ENCODE peak calls at places on chromosomes 11 and 22, in ten cellular contexts. One of them, this sample, is unnamed.

GRCh38 chr11:28566643-28567042 is 458.5 kb downstream of the METTL15 start:
- DNase-seq in PC-3: no peak
- DNase-seq in HCT116: peak; percentile 52
- DNase-seq in hepatocyte: peak; percentile 91
- DNase-seq in GM23248: peak; percentile 99
- DNase-seq in SK-N-SH: peak; percentile 1
- DNase-seq in PC-9: no peak
- DNase-seq in MM.1S: no peak
- DNase-seq in GM23338: peak; percentile 75
- DNase-seq in Karpas-422: no peak
- DNase-seq in this sample: no peak

GRCh38 chr11:23727821-23728220 is 769.0 kb upstream of the LUZP2 start:
- DNase-seq in hepatocyte: peak; percentile 8
- DNase-seq in HCT116: no peak
- DNase-seq in PC-3: peak; percentile 52
- DNase-seq in MM.1S: no peak
- DNase-seq in GM23248: peak; percentile 33
- DNase-seq in GM23338: no peak
- DNase-seq in SK-N-SH: no peak
- DNase-seq in PC-9: no peak
- DNase-seq in Karpas-422: no peak
- DNase-seq in this sample: no peak

GRCh38 chr11:36594316-36594989 is at the start of gene IFTAP:
- DNase-seq in Karpas-422: no peak
- DNase-seq in MM.1S: peak; percentile 21
- DNase-seq in PC-9: peak; percentile 88
- DNase-seq in GM23338: peak; percentile 98
- DNase-seq in GM23248: peak; percentile 93
- DNase-seq in PC-3: peak; percentile 92
- DNase-seq in HCT116: peak; percentile 88
- DNase-seq in SK-N-SH: peak; percentile 75
- DNase-seq in hepatocyte: peak; percentile 88
- DNase-seq in this sample: no peak

GRCh38 chr11:64242920-64243854 is 2.3 kb downstream of the FKBP2 start:
- DNase-seq in Karpas-422: peak; percentile 59
- DNase-seq in GM23248: no peak
- DNase-seq in GM23338: no peak
- DNase-seq in PC-3: no peak
- DNase-seq in MM.1S: no peak
- DNase-seq in SK-N-SH: no peak
- DNase-seq in hepatocyte: no peak
- DNase-seq in HCT116: no peak
- DNase-seq in PC-9: no peak
- DNase-seq in this sample: no peak

GRCh38 chr11:131217313-131218297 is 152.8 kb upstream of the NTM start:
- DNase-seq in PC-3: peak; percentile 64
- DNase-seq in MM.1S: no peak
- DNase-seq in HCT116: no peak
- DNase-seq in hepatocyte: peak; percentile 35
- DNase-seq in GM23248: peak; percentile 54
- DNase-seq in GM23338: peak; percentile 53
- DNase-seq in Karpas-422: peak; percentile 80
- DNase-seq in PC-9: no peak
- DNase-seq in SK-N-SH: no peak
- DNase-seq in this sample: peak; percentile 19

GRCh38 chr11:90805172-90805571 is 582.3 kb upstream of the CHORDC1 start:
- DNase-seq in PC-9: peak; percentile 55
- DNase-seq in GM23248: no peak
- DNase-seq in HCT116: no peak
- DNase-seq in GM23338: peak; percentile 9
- DNase-seq in Karpas-422: no peak
- DNase-seq in MM.1S: no peak
- DNase-seq in PC-3: peak; percentile 72
- DNase-seq in hepatocyte: no peak
- DNase-seq in SK-N-SH: no peak
- DNase-seq in this sample: no peak

GRCh38 chr11:2213384-2213842 is 41.8 kb upstream of the TH start:
- DNase-seq in PC-9: no peak
- DNase-seq in MM.1S: no peak
- DNase-seq in SK-N-SH: peak; percentile 30
- DNase-seq in PC-3: no peak
- DNase-seq in GM23248: no peak
- DNase-seq in Karpas-422: no peak
- DNase-seq in hepatocyte: no peak
- DNase-seq in GM23338: no peak
- DNase-seq in HCT116: no peak
- DNase-seq in this sample: no peak

GRCh38 chr11:62888406-62888805 is 7.7 kb downstream of the SLC3A2 start:
- DNase-seq in Karpas-422: no peak
- DNase-seq in PC-9: no peak
- DNase-seq in GM23338: no peak
- DNase-seq in HCT116: no peak
- DNase-seq in PC-3: no peak
- DNase-seq in hepatocyte: no peak
- DNase-seq in MM.1S: no peak
- DNase-seq in GM23248: no peak
- DNase-seq in SK-N-SH: no peak
- DNase-seq in this sample: no peak

GRCh38 chr11:76480241-76480640 is 35.4 kb downstream of the EMSY start:
- DNase-seq in SK-N-SH: no peak
- DNase-seq in GM23338: no peak
- DNase-seq in PC-3: no peak
- DNase-seq in hepatocyte: no peak
- DNase-seq in PC-9: no peak
- DNase-seq in GM23248: no peak
- DNase-seq in HCT116: no peak
- DNase-seq in MM.1S: no peak
- DNase-seq in Karpas-422: no peak
- DNase-seq in this sample: no peak

GRCh38 chr11:17751558-17751957 is 17.0 kb downstream of the KCNC1 start:
- DNase-seq in PC-9: no peak
- DNase-seq in HCT116: no peak
- DNase-seq in hepatocyte: no peak
- DNase-seq in SK-N-SH: no peak
- DNase-seq in GM23338: no peak
- DNase-seq in PC-3: no peak
- DNase-seq in MM.1S: no peak
- DNase-seq in Karpas-422: no peak
- DNase-seq in GM23248: no peak
- DNase-seq in this sample: no peak

GRCh38 chr11:96187779-96188624 is 155.0 kb downstream of the MAML2 start:
- DNase-seq in SK-N-SH: no peak
- DNase-seq in hepatocyte: peak; percentile 38
- DNase-seq in PC-9: peak; percentile 93
- DNase-seq in PC-3: peak; percentile 92
- DNase-seq in GM23338: no peak
- DNase-seq in HCT116: no peak
- DNase-seq in MM.1S: no peak
- DNase-seq in Karpas-422: no peak
- DNase-seq in GM23248: peak; percentile 95
- DNase-seq in this sample: no peak

GRCh38 chr11:65130631-65131416 is 3.5 kb downstream of the SYVN1 start:
- DNase-seq in Karpas-422: peak; percentile 79
- DNase-seq in HCT116: no peak
- DNase-seq in SK-N-SH: no peak
- DNase-seq in hepatocyte: no peak
- DNase-seq in GM23338: no peak
- DNase-seq in MM.1S: no peak
- DNase-seq in PC-9: no peak
- DNase-seq in PC-3: no peak
- DNase-seq in GM23248: no peak
- DNase-seq in this sample: peak; percentile 73

GRCh38 chr11:17473071-17473744 is 3.4 kb downstream of the ABCC8 start:
- DNase-seq in PC-9: no peak
- DNase-seq in Karpas-422: no peak
- DNase-seq in GM23338: peak; percentile 95
- DNase-seq in GM23248: peak; percentile 5
- DNase-seq in PC-3: peak; percentile 56
- DNase-seq in hepatocyte: peak; percentile 50
- DNase-seq in MM.1S: no peak
- DNase-seq in HCT116: peak; percentile 68
- DNase-seq in SK-N-SH: peak; percentile 72
- DNase-seq in this sample: no peak

GRCh38 chr22:40753114-40753513 is 66.0 kb downstream of the SLC25A17 start:
- DNase-seq in hepatocyte: no peak
- DNase-seq in HCT116: no peak
- DNase-seq in GM23338: no peak
- DNase-seq in GM23248: no peak
- DNase-seq in MM.1S: no peak
- DNase-seq in PC-3: no peak
- DNase-seq in PC-9: no peak
- DNase-seq in Karpas-422: no peak
- DNase-seq in SK-N-SH: no peak
- DNase-seq in this sample: no peak

GRCh38 chr11:72446929-72447753 is 12.8 kb upstream of the CLPB start:
- DNase-seq in HCT116: peak; percentile 69
- DNase-seq in PC-3: peak; percentile 83
- DNase-seq in SK-N-SH: peak; percentile 72
- DNase-seq in PC-9: peak; percentile 74
- DNase-seq in MM.1S: peak; percentile 70
- DNase-seq in GM23338: peak; percentile 79
- DNase-seq in hepatocyte: peak; percentile 68
- DNase-seq in GM23248: peak; percentile 77
- DNase-seq in Karpas-422: peak; percentile 80
- DNase-seq in this sample: peak; percentile 64

DNA sequence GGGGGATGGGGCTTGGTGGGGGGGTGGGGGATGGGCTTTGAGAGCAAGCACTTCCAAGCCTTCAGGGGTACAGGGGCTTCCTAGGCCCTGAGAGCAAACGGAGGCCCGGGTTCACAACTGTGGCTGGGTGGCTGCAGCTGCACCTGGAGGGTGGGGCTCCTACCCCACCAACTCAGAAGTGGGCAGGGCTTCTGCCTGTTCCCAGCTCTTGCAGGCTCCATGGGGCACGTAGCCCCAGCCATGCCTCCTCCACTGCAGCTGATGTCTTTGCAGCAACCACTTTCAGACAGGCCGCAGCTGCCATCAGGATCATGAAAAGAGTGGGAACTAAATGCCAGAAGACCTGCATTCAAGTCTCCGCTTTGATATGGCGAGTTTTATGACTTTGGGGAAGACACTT is 464.3 kb downstream of the NELL1 start:
- DNase-seq in HCT116: no peak
- DNase-seq in PC-3: no peak
- DNase-seq in hepatocyte: no peak
- DNase-seq in GM23248: no peak
- DNase-seq in PC-9: no peak
- DNase-seq in MM.1S: no peak
- DNase-seq in GM23338: no peak
- DNase-seq in SK-N-SH: no peak
- DNase-seq in Karpas-422: no peak
- DNase-seq in this sample: no peak
- H3K9me2 ChIP-seq in HCT116: no peaks in the 10 kb centered on the region
- H3K9me2 ChIP-seq in PC-3: no peaks in the 10 kb centered on the region
- H3K9me2 ChIP-seq in hepatocyte: no peaks in the 10 kb centered on the region
- H3K9me2 ChIP-seq in GM23248: no peaks in the 10 kb centered on the region
- H3K9me2 ChIP-seq in PC-9: no peaks in the 10 kb centered on the region
- H3K9me2 ChIP-seq in MM.1S: no peaks in the 10 kb centered on the region
- H3K9me2 ChIP-seq in GM23338: no peaks in the 10 kb centered on the region
- H3K9me2 ChIP-seq in SK-N-SH: no peaks in the 10 kb centered on the region
- H3K9me2 ChIP-seq in Karpas-422: no peaks in the 10 kb centered on the region
- H3K9me2 ChIP-seq in this sample: no peaks in the 10 kb centered on the region

DNA sequence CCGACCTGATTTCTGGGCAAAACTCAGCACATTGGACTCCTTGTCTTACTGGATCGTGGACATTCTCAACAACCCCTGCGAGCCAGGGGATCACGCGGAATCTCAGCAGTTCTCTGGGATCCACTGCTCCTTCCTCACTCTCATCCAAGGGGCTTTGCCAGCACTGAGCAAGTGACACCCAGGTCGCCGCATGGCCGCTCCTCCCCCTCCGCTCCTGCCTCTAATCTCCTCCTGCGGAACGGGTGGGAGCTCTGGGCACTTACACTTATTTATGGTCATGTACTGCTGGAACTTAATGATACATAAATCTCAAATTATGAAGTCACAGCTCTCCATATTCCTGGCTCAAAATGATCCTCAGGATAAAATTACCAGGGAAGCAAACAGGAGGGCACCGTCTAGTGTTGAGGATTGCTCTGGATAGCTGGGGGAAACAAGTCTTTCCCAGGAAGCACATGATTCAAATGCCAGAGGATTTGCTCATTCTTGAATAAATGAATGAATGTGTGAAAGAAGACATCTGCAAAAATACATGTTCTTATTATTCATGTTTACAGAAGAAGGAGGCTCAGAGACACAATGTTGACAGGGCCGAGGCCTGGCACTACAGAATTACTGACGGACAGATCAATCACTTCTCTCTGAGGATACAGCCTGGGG is 1077.3 kb downstream of the TBC1D22A start:
- DNase-seq in SK-N-SH: no peak
- DNase-seq in hepatocyte: no peak
- DNase-seq in GM23338: no peak
- DNase-seq in HCT116: no peak
- DNase-seq in PC-3: no peak
- DNase-seq in PC-9: no peak
- DNase-seq in Karpas-422: no peak
- DNase-seq in MM.1S: no peak
- DNase-seq in GM23248: no peak
- DNase-seq in this sample: no peak
- H3K9me2 ChIP-seq in SK-N-SH: no peaks in the 10 kb centered on the region
- H3K9me2 ChIP-seq in hepatocyte: no peaks in the 10 kb centered on the region
- H3K9me2 ChIP-seq in GM23338: no peaks in the 10 kb centered on the region
- H3K9me2 ChIP-seq in HCT116: no peaks in the 10 kb centered on the region
- H3K9me2 ChIP-seq in PC-3: no peaks in the 10 kb centered on the region
- H3K9me2 ChIP-seq in PC-9: no peaks in the 10 kb centered on the region
- H3K9me2 ChIP-seq in Karpas-422: no peaks in the 10 kb centered on the region
- H3K9me2 ChIP-seq in MM.1S: no peaks in the 10 kb centered on the region
- H3K9me2 ChIP-seq in GM23248: no peaks in the 10 kb centered on the region
- H3K9me2 ChIP-seq in this sample: no peaks in the 10 kb centered on the region

DNA sequence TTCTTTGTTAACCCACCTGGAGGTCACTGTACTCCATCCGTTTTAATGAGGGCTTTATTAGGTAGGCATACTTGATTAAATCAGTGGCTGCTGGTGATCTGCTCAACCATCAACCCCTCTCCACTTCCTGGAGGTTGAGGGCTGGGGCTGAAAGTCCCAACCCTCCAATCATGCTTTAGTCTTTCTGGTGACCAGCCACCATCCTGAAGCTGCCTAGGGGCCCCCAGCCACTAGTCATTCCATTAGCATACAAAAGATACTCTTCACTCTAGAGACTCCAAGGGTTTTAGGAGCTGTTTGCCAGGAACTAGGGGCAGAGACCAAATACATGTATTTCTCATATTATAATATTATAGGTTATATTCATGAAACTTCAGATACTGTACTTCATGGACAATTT is 13.5 kb downstream of the DNAJC24 start:
- DNase-seq in GM23338: no peak
- DNase-seq in GM23248: no peak
- DNase-seq in PC-3: no peak
- DNase-seq in HCT116: no peak
- DNase-seq in hepatocyte: no peak
- DNase-seq in PC-9: no peak
- DNase-seq in SK-N-SH: no peak
- DNase-seq in MM.1S: no peak
- DNase-seq in Karpas-422: no peak
- DNase-seq in this sample: no peak
- H3K9me2 ChIP-seq in GM23338: no peaks in the 10 kb centered on the region
- H3K9me2 ChIP-seq in GM23248: no peaks in the 10 kb centered on the region
- H3K9me2 ChIP-seq in PC-3: no peaks in the 10 kb centered on the region
- H3K9me2 ChIP-seq in HCT116: no peaks in the 10 kb centered on the region
- H3K9me2 ChIP-seq in hepatocyte: no peaks in the 10 kb centered on the region
- H3K9me2 ChIP-seq in PC-9: no peaks in the 10 kb centered on the region
- H3K9me2 ChIP-seq in SK-N-SH: no peaks in the 10 kb centered on the region
- H3K9me2 ChIP-seq in MM.1S: no peaks in the 10 kb centered on the region
- H3K9me2 ChIP-seq in Karpas-422: no peaks in the 10 kb centered on the region
- H3K9me2 ChIP-seq in this sample: no peaks in the 10 kb centered on the region

GRCh38 chr11:134363592-134363991 is 31.8 kb downstream of the GLB1L2 start:
- DNase-seq in HCT116: no peak
- DNase-seq in GM23248: no peak
- DNase-seq in MM.1S: no peak
- DNase-seq in SK-N-SH: no peak
- DNase-seq in GM23338: no peak
- DNase-seq in hepatocyte: no peak
- DNase-seq in PC-9: no peak
- DNase-seq in PC-3: no peak
- DNase-seq in Karpas-422: no peak
- DNase-seq in this sample: peak; percentile 4
- H3K9me2 ChIP-seq in HCT116: no peaks in the 10 kb centered on the region
- H3K9me2 ChIP-seq in GM23248: no peaks in the 10 kb centered on the region
- H3K9me2 ChIP-seq in MM.1S: no peaks in the 10 kb centered on the region
- H3K9me2 ChIP-seq in SK-N-SH: no peaks in the 10 kb centered on the region
- H3K9me2 ChIP-seq in GM23338: no peaks in the 10 kb centered on the region
- H3K9me2 ChIP-seq in hepatocyte: no peaks in the 10 kb centered on the region
- H3K9me2 ChIP-seq in PC-9: no peaks in the 10 kb centered on the region
- H3K9me2 ChIP-seq in PC-3: no peaks in the 10 kb centered on the region
- H3K9me2 ChIP-seq in Karpas-422: no peaks in the 10 kb centered on the region
- H3K9me2 ChIP-seq in this sample: no peaks in the 10 kb centered on the region